ENCODE peak calls at places on chromosome 14, in seven cellular contexts. One of them, this sample, is unnamed.

GRCh38 chr14:39264057-39264456 is 30.3 kb downstream of the MIA2 start:
- DNase-seq in heart left ventricle: no peak
- DNase-seq in lower leg skin: no peak
- DNase-seq in GM06990: no peak
- DNase-seq in CD8-positive, alpha-beta memory T cell: no peak
- DNase-seq in right cardiac atrium: no peak
- DNase-seq in lower lobe of right lung: no peak
- DNase-seq in this sample: no peak

GRCh38 chr14:74955229-74955999 is at the start of gene PGF:
- DNase-seq in lower lobe of right lung: peak
- DNase-seq in heart left ventricle: peak
- DNase-seq in right cardiac atrium: peak
- DNase-seq in GM06990: peak
- DNase-seq in CD8-positive, alpha-beta memory T cell: peak
- DNase-seq in lower leg skin: no peak
- DNase-seq in this sample: peak

GRCh38 chr14:64324461-64325255 is 30.5 kb upstream of the ESR2 start:
- DNase-seq in GM06990: no peak
- DNase-seq in CD8-positive, alpha-beta memory T cell: no peak
- DNase-seq in lower leg skin: no peak
- DNase-seq in lower lobe of right lung: no peak
- DNase-seq in right cardiac atrium: no peak
- DNase-seq in heart left ventricle: no peak
- DNase-seq in this sample: no peak

GRCh38 chr14:56183631-56184157 is 65.5 kb downstream of the PELI2 start:
- DNase-seq in lower lobe of right lung: no peak
- DNase-seq in heart left ventricle: no peak
- DNase-seq in right cardiac atrium: no peak
- DNase-seq in GM06990: no peak
- DNase-seq in CD8-positive, alpha-beta memory T cell: no peak
- DNase-seq in lower leg skin: no peak
- DNase-seq in this sample: no peak

GRCh38 chr14:103436533-103436932 is 51.3 kb downstream of the MARK3 start:
- DNase-seq in CD8-positive, alpha-beta memory T cell: no peak
- DNase-seq in heart left ventricle: no peak
- DNase-seq in lower lobe of right lung: no peak
- DNase-seq in GM06990: no peak
- DNase-seq in right cardiac atrium: no peak
- DNase-seq in lower leg skin: no peak
- DNase-seq in this sample: no peak

GRCh38 chr14:92690171-92691011 is 58.0 kb downstream of the LGMN start:
- DNase-seq in lower leg skin: no peak
- DNase-seq in heart left ventricle: peak
- DNase-seq in CD8-positive, alpha-beta memory T cell: no peak
- DNase-seq in GM06990: no peak
- DNase-seq in lower lobe of right lung: no peak
- DNase-seq in right cardiac atrium: peak
- DNase-seq in this sample: peak

GRCh38 chr14:65222434-65222833 is 120.1 kb upstream of the MAX start:
- DNase-seq in right cardiac atrium: peak
- DNase-seq in lower lobe of right lung: peak
- DNase-seq in lower leg skin: no peak
- DNase-seq in heart left ventricle: peak
- DNase-seq in CD8-positive, alpha-beta memory T cell: peak
- DNase-seq in GM06990: no peak
- DNase-seq in this sample: peak

GRCh38 chr14:64569108-64570045 is 19.6 kb downstream of the PPP1R36 start:
- DNase-seq in right cardiac atrium: peak
- DNase-seq in CD8-positive, alpha-beta memory T cell: no peak
- DNase-seq in lower leg skin: peak
- DNase-seq in lower lobe of right lung: no peak
- DNase-seq in heart left ventricle: no peak
- DNase-seq in GM06990: no peak
- DNase-seq in this sample: peak

GRCh38 chr14:59630281-59630963 is 53.8 kb upstream of the CCDC175 start:
- DNase-seq in lower lobe of right lung: peak
- DNase-seq in GM06990: peak
- DNase-seq in heart left ventricle: peak
- DNase-seq in CD8-positive, alpha-beta memory T cell: no peak
- DNase-seq in right cardiac atrium: peak
- DNase-seq in lower leg skin: no peak
- DNase-seq in this sample: peak

DNA sequence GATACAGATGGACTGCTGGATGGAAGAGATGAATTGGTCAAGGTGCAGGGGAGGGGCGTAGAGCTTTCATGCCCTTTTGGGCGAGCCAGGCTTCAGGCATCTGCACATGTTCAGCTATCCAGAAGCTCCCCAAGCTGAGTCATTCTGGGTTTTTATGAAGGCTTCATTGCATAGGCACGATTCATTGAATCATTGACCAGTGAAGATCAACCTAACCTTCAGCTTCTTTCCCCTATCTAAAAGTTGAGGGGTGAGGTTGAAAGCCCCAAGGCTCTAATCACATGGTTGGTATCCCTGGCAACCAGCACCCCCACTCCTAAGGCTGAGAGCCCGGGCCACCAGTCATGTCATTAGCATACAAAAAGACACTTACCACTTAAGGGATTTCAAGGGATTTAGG is 36.3 kb downstream of the RPS29 start:
- DNase-seq in GM06990: no peak
- DNase-seq in CD8-positive, alpha-beta memory T cell: no peak
- DNase-seq in lower lobe of right lung: no peak
- DNase-seq in lower leg skin: no peak
- DNase-seq in right cardiac atrium: no peak
- DNase-seq in heart left ventricle: no peak
- DNase-seq in this sample: no peak
- H3K4me3 ChIP-seq in GM06990: no peak
- H3K4me3 ChIP-seq in CD8-positive, alpha-beta memory T cell: no peak
- H3K4me3 ChIP-seq in lower lobe of right lung: no peak
- H3K4me3 ChIP-seq in lower leg skin: no peak
- H3K4me3 ChIP-seq in right cardiac atrium: no peak
- H3K4me3 ChIP-seq in heart left ventricle: no peak
- H3K4me3 ChIP-seq in this sample: no peak

GRCh38 chr14:69395929-69396328 is 2.2 kb downstream of the ERH start:
- DNase-seq in heart left ventricle: no peak
- DNase-seq in right cardiac atrium: no peak
- DNase-seq in CD8-positive, alpha-beta memory T cell: no peak
- DNase-seq in lower lobe of right lung: no peak
- DNase-seq in lower leg skin: no peak
- DNase-seq in GM06990: no peak
- DNase-seq in this sample: no peak

GRCh38 chr14:69398818-69399210 is 322 bp downstream of the SLC39A9 start:
- DNase-seq in CD8-positive, alpha-beta memory T cell: no peak
- DNase-seq in lower lobe of right lung: no peak
- DNase-seq in GM06990: no peak
- DNase-seq in right cardiac atrium: no peak
- DNase-seq in heart left ventricle: no peak
- DNase-seq in lower leg skin: no peak
- DNase-seq in this sample: no peak

GRCh38 chr14:69399750-69400149 is 1.3 kb downstream of the SLC39A9 start:
- DNase-seq in lower lobe of right lung: no peak
- DNase-seq in right cardiac atrium: peak
- DNase-seq in heart left ventricle: no peak
- DNase-seq in lower leg skin: no peak
- DNase-seq in CD8-positive, alpha-beta memory T cell: no peak
- DNase-seq in GM06990: no peak
- DNase-seq in this sample: no peak

GRCh38 chr14:69398053-69398817 is at the start of the genes ERH and SLC39A9:
- DNase-seq in GM06990: peak
- DNase-seq in heart left ventricle: peak
- DNase-seq in lower leg skin: peak
- DNase-seq in lower lobe of right lung: peak
- DNase-seq in CD8-positive, alpha-beta memory T cell: peak
- DNase-seq in right cardiac atrium: peak
- DNase-seq in this sample: peak

DNA sequence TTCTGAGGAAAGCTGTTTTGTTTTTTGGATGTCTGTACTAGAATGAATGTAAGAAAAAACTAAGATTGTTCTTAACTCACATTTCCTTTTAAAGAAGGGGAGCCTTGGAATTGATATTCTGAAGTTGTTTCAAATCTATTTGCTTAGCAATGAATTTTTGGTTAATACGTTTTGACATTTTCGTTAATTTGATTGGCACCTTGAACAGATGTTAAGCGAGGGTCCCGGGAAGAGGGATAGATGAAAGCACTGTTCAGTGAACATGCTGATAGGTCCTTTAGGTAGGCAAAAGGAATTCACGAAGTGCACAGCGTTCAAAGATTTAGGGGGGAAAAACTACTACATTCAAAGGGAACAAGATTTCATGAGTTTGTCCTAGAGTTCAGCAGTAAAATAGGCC is 1.7 kb downstream of the SLC39A9 start:
- DNase-seq in CD8-positive, alpha-beta memory T cell: no peak
- DNase-seq in lower leg skin: no peak
- DNase-seq in right cardiac atrium: no peak
- DNase-seq in lower lobe of right lung: no peak
- DNase-seq in GM06990: no peak
- DNase-seq in heart left ventricle: no peak
- DNase-seq in this sample: no peak
- H3K4me3 ChIP-seq in CD8-positive, alpha-beta memory T cell: peak
- H3K4me3 ChIP-seq in lower leg skin: no peak
- H3K4me3 ChIP-seq in right cardiac atrium: peak
- H3K4me3 ChIP-seq in lower lobe of right lung: peak
- H3K4me3 ChIP-seq in GM06990: peak
- H3K4me3 ChIP-seq in heart left ventricle: peak
- H3K4me3 ChIP-seq in this sample: no peak

DNA sequence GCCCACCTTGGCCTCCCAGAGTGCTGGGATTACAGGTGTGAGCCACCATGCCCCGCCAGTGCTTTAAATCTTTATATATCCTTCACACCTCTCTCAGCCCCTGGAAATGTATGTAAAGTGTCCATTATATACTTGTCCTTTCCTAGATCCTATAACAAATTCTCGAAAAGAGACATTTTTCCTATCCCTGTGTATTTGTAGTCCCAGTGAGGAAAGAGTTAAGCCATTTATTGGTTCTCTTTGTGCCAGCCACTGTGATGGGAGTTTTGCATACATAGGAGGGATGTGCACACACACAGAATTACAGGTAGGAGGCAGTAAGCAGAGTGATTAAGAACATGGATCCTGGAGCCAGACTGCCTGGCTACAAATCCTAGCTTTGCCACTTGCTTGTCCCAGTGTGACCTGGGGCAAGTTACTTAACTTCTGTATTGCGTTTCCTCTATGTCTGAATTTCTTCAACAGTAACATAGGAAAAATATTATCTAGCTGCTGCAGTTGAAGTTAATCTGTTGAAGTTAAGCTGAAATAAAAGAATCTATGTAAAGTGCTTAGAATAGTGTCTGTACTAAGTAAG is 2.1 kb upstream of the RABGGTA start:
- DNase-seq in GM06990: no peak
- DNase-seq in CD8-positive, alpha-beta memory T cell: no peak
- DNase-seq in right cardiac atrium: peak
- DNase-seq in lower lobe of right lung: no peak
- DNase-seq in lower leg skin: no peak
- DNase-seq in heart left ventricle: no peak
- DNase-seq in this sample: no peak
- H3K4me3 ChIP-seq in GM06990: no peak
- H3K4me3 ChIP-seq in CD8-positive, alpha-beta memory T cell: no peak
- H3K4me3 ChIP-seq in right cardiac atrium: no peak
- H3K4me3 ChIP-seq in lower lobe of right lung: no peak
- H3K4me3 ChIP-seq in lower leg skin: no peak
- H3K4me3 ChIP-seq in heart left ventricle: no peak
- H3K4me3 ChIP-seq in this sample: no peak

GRCh38 chr14:31229009-31229408 is 21.4 kb upstream of the HECTD1 start:
- DNase-seq in right cardiac atrium: no peak
- DNase-seq in CD8-positive, alpha-beta memory T cell: no peak
- DNase-seq in heart left ventricle: no peak
- DNase-seq in GM06990: peak
- DNase-seq in lower lobe of right lung: no peak
- DNase-seq in lower leg skin: no peak
- DNase-seq in this sample: no peak
- H3K4me3 ChIP-seq in right cardiac atrium: no peak
- H3K4me3 ChIP-seq in CD8-positive, alpha-beta memory T cell: no peak
- H3K4me3 ChIP-seq in heart left ventricle: no peak
- H3K4me3 ChIP-seq in GM06990: no peak
- H3K4me3 ChIP-seq in lower lobe of right lung: no peak
- H3K4me3 ChIP-seq in lower leg skin: no peak
- H3K4me3 ChIP-seq in this sample: no peak

GRCh38 chr14:97977711-97978261 is 1180.6 kb downstream of the VRK1 start:
- DNase-seq in lower leg skin: peak
- DNase-seq in right cardiac atrium: peak
- DNase-seq in CD8-positive, alpha-beta memory T cell: peak
- DNase-seq in heart left ventricle: peak
- DNase-seq in lower lobe of right lung: peak
- DNase-seq in GM06990: peak
- DNase-seq in this sample: peak

GRCh38 chr14:97976861-97977260 is 1179.7 kb downstream of the VRK1 start:
- DNase-seq in heart left ventricle: no peak
- DNase-seq in lower lobe of right lung: peak
- DNase-seq in right cardiac atrium: peak
- DNase-seq in lower leg skin: peak
- DNase-seq in GM06990: no peak
- DNase-seq in CD8-positive, alpha-beta memory T cell: no peak
- DNase-seq in this sample: peak

GRCh38 chr14:97975960-97976359 is 1178.8 kb downstream of the VRK1 start:
- DNase-seq in lower lobe of right lung: no peak
- DNase-seq in heart left ventricle: no peak
- DNase-seq in GM06990: no peak
- DNase-seq in right cardiac atrium: no peak
- DNase-seq in lower leg skin: no peak
- DNase-seq in CD8-positive, alpha-beta memory T cell: no peak
- DNase-seq in this sample: no peak

DNA sequence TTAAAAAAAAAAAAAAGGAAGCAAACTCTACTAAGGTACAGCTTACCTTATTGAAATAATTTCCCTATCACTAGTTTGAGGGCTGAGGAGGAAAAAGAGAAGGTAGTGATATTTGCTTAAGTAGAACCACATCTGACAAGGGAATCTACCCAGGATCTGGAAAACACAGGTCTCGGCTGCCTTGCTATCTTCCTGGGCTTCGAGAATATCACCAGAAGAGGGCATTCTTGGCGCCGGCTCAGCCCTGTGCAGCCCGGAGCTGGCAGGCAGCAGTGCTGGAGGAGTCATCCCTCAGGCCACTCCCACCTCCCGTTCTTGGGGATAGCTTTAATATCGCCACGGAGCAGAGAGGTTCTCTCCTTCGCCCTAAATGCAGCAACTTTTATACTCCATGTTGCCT is 1181.2 kb downstream of the VRK1 start:
- DNase-seq in CD8-positive, alpha-beta memory T cell: peak
- DNase-seq in GM06990: no peak
- DNase-seq in heart left ventricle: peak
- DNase-seq in lower lobe of right lung: peak
- DNase-seq in lower leg skin: peak
- DNase-seq in right cardiac atrium: peak
- DNase-seq in this sample: peak
- H3K4me3 ChIP-seq in CD8-positive, alpha-beta memory T cell: peak
- H3K4me3 ChIP-seq in GM06990: no peak
- H3K4me3 ChIP-seq in heart left ventricle: peak
- H3K4me3 ChIP-seq in lower lobe of right lung: peak
- H3K4me3 ChIP-seq in lower leg skin: no peak
- H3K4me3 ChIP-seq in right cardiac atrium: peak
- H3K4me3 ChIP-seq in this sample: no peak

DNA sequence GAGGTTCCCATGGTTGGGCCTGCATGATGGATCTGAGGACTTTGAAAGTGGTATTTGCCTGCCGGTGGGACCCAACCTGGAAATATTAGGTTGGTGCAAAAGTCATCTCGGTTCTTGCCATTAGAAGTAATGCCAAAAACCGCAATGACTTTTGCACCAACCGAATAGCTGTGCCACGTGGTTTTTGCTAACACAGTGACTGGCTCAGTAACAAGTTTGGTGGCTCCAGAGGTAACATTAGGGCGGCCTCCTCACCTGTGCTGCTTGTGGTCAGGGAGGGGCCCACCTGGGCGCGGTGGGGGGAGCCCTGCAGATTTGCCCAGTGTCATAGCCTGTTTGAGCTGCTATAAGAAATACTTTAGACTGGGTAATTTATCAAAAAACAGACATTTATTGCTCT is 1.8 kb downstream of the BDKRB2 start:
- DNase-seq in heart left ventricle: no peak
- DNase-seq in GM06990: no peak
- DNase-seq in CD8-positive, alpha-beta memory T cell: no peak
- DNase-seq in lower lobe of right lung: no peak
- DNase-seq in lower leg skin: no peak
- DNase-seq in right cardiac atrium: no peak
- DNase-seq in this sample: no peak
- H3K4me3 ChIP-seq in heart left ventricle: no peak
- H3K4me3 ChIP-seq in GM06990: no peak
- H3K4me3 ChIP-seq in CD8-positive, alpha-beta memory T cell: no peak
- H3K4me3 ChIP-seq in lower lobe of right lung: peak
- H3K4me3 ChIP-seq in lower leg skin: no peak
- H3K4me3 ChIP-seq in right cardiac atrium: no peak
- H3K4me3 ChIP-seq in this sample: no peak